ENCODE peak calls at places on chromosomes 7 and 10, in six cellular contexts. U is IMR-90, X is neuronal stem cell, M is mesenchymal stem cell, I is H1, O is mesendoderm. A is an unnamed sample.

GRCh38 chr7:83648464-83649241 is at the start of gene SEMA3E:
- DNase-seq in U (peak), X (peak), M (peak), I (no peak), O (peak), A (peak)

GRCh38 chr10:114151486-114151885 is 22.5 kb downstream of the CCDC186 start:
- DNase-seq in U (peak), X (no peak), M (peak), I (no peak), O (no peak), A (no peak)

GRCh38 chr7:149422914-149423285 is 38.0 kb downstream of the ZNF777 start:
- DNase-seq in U (no peak), X (no peak), M (no peak), I (no peak), O (no peak), A (peak)

GRCh38 chr7:100087055-100087750 is 1.6 kb upstream of the COPS6 start:
- DNase-seq in U (peak), X (no peak), M (peak), I (no peak), O (peak), A (no peak)

GRCh38 chr10:98246911-98247820 is 20.8 kb downstream of the LOXL4 start:
- DNase-seq in U (peak), X (no peak), M (peak), I (no peak), O (no peak), A (no peak)

GRCh38 chr7:158958618-158959017 is 102.3 kb downstream of the DYNC2I1 start:
- DNase-seq in U (no peak), X (no peak), M (no peak), I (no peak), O (no peak), A (no peak)

GRCh38 chr7:15007507-15007906 is 105.0 kb upstream of the DGKB start:
- DNase-seq in U (no peak), X (no peak), M (no peak), I (peak), O (peak), A (peak)

GRCh38 chr10:96250349-96250748 is 21.0 kb downstream of the BLNK start:
- DNase-seq in U (no peak), X (no peak), M (no peak), I (no peak), O (no peak), A (no peak)

GRCh38 chr7:47249361-47249760 is 332.6 kb downstream of the TNS3 start:
- DNase-seq in U (no peak), X (no peak), M (no peak), I (no peak), O (no peak), A (no peak)

GRCh38 chr10:73892314-73893080 is 18.1 kb upstream of the CAMK2G start:
- DNase-seq in U (peak), X (no peak), M (peak), I (no peak), O (no peak), A (no peak)

GRCh38 chr10:75294866-75295692 is 59.3 kb upstream of the COMTD1 start:
- DNase-seq in U (peak), X (peak), M (peak), I (no peak), O (peak), A (peak)

GRCh38 chr7:1562126-1562525 is 6.1 kb upstream of the TMEM184A start:
- DNase-seq in U (no peak), X (no peak), M (no peak), I (no peak), O (no peak), A (no peak)

GRCh38 chr7:20083781-20084180 is 133.4 kb downstream of the MACC1 start:
- DNase-seq in U (peak), X (no peak), M (peak), I (no peak), O (peak), A (no peak)

GRCh38 chr10:13956826-13957225 is 370.1 kb downstream of the PRPF18 start:
- DNase-seq in U (peak), X (no peak), M (peak), I (no peak), O (peak), A (no peak)

GRCh38 chr7:135929692-135930091 is 47.5 kb downstream of the MTPN start:
- DNase-seq in U (no peak), X (no peak), M (peak), I (no peak), O (peak), A (no peak)

GRCh38 chr7:157961731-157962457 is 625.1 kb downstream of the DNAJB6 start:
- DNase-seq in U (no peak), X (no peak), M (no peak), I (no peak), O (no peak), A (peak)

GRCh38 chr7:77995717-77996116 is 197.1 kb downstream of the PHTF2 start:
- DNase-seq in U (peak), X (no peak), M (no peak), I (no peak), O (peak), A (peak)

GRCh38 chr10:98308602-98309365 is 40.8 kb upstream of the LOXL4 start:
- DNase-seq in U (no peak), X (no peak), M (no peak), I (no peak), O (peak), A (no peak)

GRCh38 chr10:44860811-44861751 is 50.1 kb upstream of the TMEM72 start:
- DNase-seq in U (peak), X (no peak), M (peak), I (no peak), O (peak), A (no peak)

GRCh38 chr10:122267849-122268737 is 3.0 kb upstream of the BTBD16 start:
- DNase-seq in U (peak), X (peak), M (peak), I (no peak), O (peak), A (peak)

GRCh38 chr7:133940368-133940767 is 186.8 kb upstream of the LRGUK start:
- DNase-seq in U (no peak), X (no peak), M (no peak), I (no peak), O (no peak), A (no peak)

GRCh38 chr7:89623018-89623672 is 531.1 kb upstream of the STEAP1 start:
- DNase-seq in U (peak), X (peak), M (no peak), I (no peak), O (peak), A (peak)

GRCh38 chr7:65251851-65252620 is 121.6 kb upstream of the ZNF92 start:
- DNase-seq in U (peak), X (peak), M (peak), I (peak), O (peak), A (peak)

GRCh38 chr10:47253651-47254375 is 46.2 kb upstream of the GDF10 start:
- DNase-seq in U (peak), X (no peak), M (no peak), I (no peak), O (peak), A (no peak)

GRCh38 chr10:24691113-24691512 is 32.6 kb downstream of the ARHGAP21 start:
- DNase-seq in U (peak), X (no peak), M (peak), I (no peak), O (no peak), A (no peak)

GRCh38 chr10:71836594-71836970 is 14.5 kb downstream of the PSAP start:
- DNase-seq in U (no peak), X (no peak), M (no peak), I (no peak), O (no peak), A (no peak)

GRCh38 chr7:151799506-151799905 is 77.4 kb downstream of the PRKAG2 start:
- DNase-seq in U (no peak), X (no peak), M (no peak), I (no peak), O (no peak), A (no peak)

GRCh38 chr10:35004651-35005050 is 85.5 kb downstream of the CUL2 start:
- DNase-seq in U (peak), X (no peak), M (no peak), I (no peak), O (no peak), A (no peak)

GRCh38 chr10:116289652-116290051 is 16.6 kb upstream of the GFRA1 start:
- DNase-seq in U (no peak), X (no peak), M (no peak), I (no peak), O (no peak), A (no peak)

GRCh38 chr7:108565987-108566386 is 3.5 kb downstream of the THAP5 start:
- DNase-seq in U (no peak), X (no peak), M (no peak), I (no peak), O (no peak), A (no peak)

GRCh38 chr10:24383681-24384106 is 174.8 kb downstream of the KIAA1217 start:
- DNase-seq in U (peak), X (no peak), M (peak), I (peak), O (peak), A (peak)

GRCh38 chr7:40777913-40778312 is 643.1 kb downstream of the SUGCT start:
- DNase-seq in U (no peak), X (no peak), M (no peak), I (no peak), O (no peak), A (no peak)

GRCh38 chr7:75900617-75901315 is 14.2 kb upstream of the POR start:
- DNase-seq in U (no peak), X (no peak), M (no peak), I (no peak), O (no peak), A (no peak)

GRCh38 chr7:4880218-4880617 is 3.3 kb downstream of the RADIL start:
- DNase-seq in U (no peak), X (no peak), M (no peak), I (no peak), O (no peak), A (no peak)

GRCh38 chr10:42738669-42739068 is 43.9 kb upstream of the BMS1 start:
- DNase-seq in U (no peak), X (no peak), M (no peak), I (no peak), O (no peak), A (no peak)

GRCh38 chr10:79982486-79982800 is 33.5 kb upstream of the SFTPD start:
- DNase-seq in U (no peak), X (no peak), M (no peak), I (no peak), O (no peak), A (no peak)

GRCh38 chr10:49220031-49220430 is 31.8 kb upstream of the TMEM273 start:
- DNase-seq in U (peak), X (no peak), M (no peak), I (no peak), O (no peak), A (no peak)

GRCh38 chr10:91251430-91252056 is 31.1 kb downstream of the PCGF5 start:
- DNase-seq in U (peak), X (peak), M (peak), I (no peak), O (peak), A (no peak)

GRCh38 chr7:144842377-144842851 is 6.6 kb upstream of the TPK1 start:
- DNase-seq in U (no peak), X (no peak), M (peak), I (no peak), O (peak), A (no peak)

GRCh38 chr7:69962077-69962855 is 364.0 kb downstream of the AUTS2 start:
- DNase-seq in U (no peak), X (no peak), M (peak), I (no peak), O (no peak), A (no peak)

GRCh38 chr7:69967152-69967591 is 368.9 kb downstream of the AUTS2 start:
- DNase-seq in U (no peak), X (no peak), M (no peak), I (no peak), O (peak), A (peak)

GRCh38 chr7:69961396-69961795 is 363.1 kb downstream of the AUTS2 start:
- DNase-seq in U (no peak), X (no peak), M (no peak), I (no peak), O (no peak), A (no peak)

GRCh38 chr7:69962856-69963149 is 364.5 kb downstream of the AUTS2 start:
- DNase-seq in U (no peak), X (no peak), M (no peak), I (no peak), O (no peak), A (no peak)

DNA sequence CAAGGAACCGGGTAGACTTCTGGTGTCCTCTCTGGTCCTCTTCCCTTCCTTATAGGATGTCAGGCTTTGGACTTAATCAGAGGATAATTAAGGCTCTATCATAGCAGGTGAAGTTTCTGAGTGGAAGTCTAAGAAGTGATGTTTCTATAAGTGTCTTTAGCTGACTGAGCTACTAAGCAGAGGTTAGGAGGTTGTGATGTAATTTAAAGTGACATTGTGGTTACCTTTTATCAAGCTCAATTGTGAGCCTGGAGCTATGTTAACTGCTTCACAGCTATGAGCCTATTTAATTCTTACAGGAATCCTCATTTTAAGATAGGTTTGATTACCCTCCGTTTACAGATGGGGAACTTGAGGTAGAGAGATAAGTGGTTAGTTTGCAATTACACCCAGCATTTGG is 365.1 kb downstream of the AUTS2 start:
- DNase-seq in U (no peak), X (no peak), M (no peak), I (no peak), O (peak), A (no peak)
- H3K23ac ChIP-seq in U (no peak), X (no peak), M (no peak), I (no peak), O (no peak), A (no peak)

GRCh38 chr7:106588576-106589494 is 72.1 kb downstream of the CCDC71L start:
- DNase-seq in U (no peak), X (no peak), M (no peak), I (no peak), O (peak), A (no peak)
- H4K8ac ChIP-seq in U (no peak), X (no peak), M (no peak), I (no peak), O (no peak), A (no peak)

GRCh38 chr10:18438356-18439126 is 212.8 kb downstream of the NSUN6 start:
- DNase-seq in U (no peak), X (no peak), M (no peak), I (no peak), O (no peak), A (no peak)
- H3K23ac ChIP-seq in U (no peak), X (no peak), M (no peak), I (no peak), O (no peak), A (no peak)

GRCh38 chr7:91880016-91880412 is 488 bp downstream of the MTERF1 start:
- DNase-seq in U (no peak), X (no peak), M (no peak), I (no peak), O (no peak), A (no peak)
- H4K8ac ChIP-seq in U (peak), X (no peak), M (peak), I (no peak), O (no peak), A (peak)

DNA sequence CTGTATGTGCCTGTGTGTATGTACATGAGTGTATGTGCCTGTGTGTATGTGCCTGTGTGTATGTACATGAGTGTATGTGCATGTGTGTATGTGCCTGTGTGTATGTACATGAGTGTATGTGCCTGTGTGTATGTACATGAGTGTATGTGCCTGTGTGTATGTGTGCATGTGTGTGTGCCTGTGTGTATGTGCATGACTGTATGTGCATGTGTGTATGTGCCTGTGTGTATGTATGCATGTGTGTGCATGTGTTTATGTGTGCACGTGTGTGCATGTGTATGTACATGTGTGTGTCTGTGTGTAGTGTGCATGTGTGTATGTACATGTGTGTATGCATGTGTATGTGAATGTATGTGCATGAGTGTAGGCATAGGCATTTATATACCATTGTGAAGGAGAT is 274.8 kb downstream of the ADARB2 start:
- DNase-seq in U (no peak), X (no peak), M (no peak), I (no peak), O (no peak), A (no peak)
- H3K23ac ChIP-seq in U (no peak), X (peak), M (no peak), I (no peak), O (no peak), A (no peak)

DNA sequence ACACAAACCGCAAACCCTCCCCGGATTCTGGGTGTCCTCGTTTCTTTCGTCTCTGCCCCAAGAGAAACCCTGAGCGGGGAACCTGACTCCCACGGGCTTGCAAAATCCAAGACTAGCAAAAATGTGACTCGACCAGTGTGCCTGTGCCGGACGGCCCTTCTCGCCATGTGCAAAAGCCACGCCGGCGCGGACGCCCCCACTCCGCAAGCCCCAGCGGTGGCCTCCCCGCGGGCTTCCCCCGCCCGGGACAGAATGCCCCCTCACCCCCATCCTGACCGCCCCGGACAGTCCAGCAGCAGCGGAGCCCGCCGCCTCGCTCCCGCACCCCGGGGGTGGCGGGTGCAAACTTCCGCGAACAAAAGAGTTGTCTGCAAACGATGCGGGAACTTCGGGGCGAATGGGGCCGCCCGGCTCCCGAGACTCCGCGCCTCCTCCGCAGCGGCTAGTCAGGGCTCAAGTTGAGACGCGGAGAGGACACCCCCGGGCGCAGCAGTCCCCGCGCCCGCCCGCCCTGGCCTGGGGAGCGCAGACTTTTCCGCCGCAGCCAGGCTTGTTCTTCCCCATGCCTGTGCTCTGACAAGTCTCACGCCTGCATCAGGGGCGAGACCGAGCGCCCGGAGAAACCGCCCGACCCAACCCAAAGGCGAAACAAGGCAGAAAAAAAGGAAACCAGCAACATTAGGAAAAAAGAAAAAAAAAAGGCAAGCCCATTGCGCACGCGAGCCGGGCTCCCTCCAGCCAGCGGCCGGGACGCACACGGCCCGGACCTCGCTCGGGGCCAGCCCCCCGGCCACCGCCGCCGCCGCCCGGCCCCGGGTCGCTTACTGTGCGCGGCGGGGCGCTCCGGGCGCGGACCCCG is 761 bp downstream of the FAM53B start:
- DNase-seq in U (no peak), X (peak), M (peak), I (no peak), O (peak), A (no peak)
- H4K8ac ChIP-seq in U (no peak), X (no peak), M (no peak), I (peak), O (no peak), A (no peak)

GRCh38 chr7:143227806-143228205 is 6.0 kb downstream of the TAS2R40 start:
- DNase-seq in U (no peak), X (no peak), M (no peak), I (no peak), O (peak), A (no peak)

GRCh38 chr7:143225047-143225446 is 3.2 kb downstream of the TAS2R40 start:
- DNase-seq in U (no peak), X (no peak), M (no peak), I (no peak), O (no peak), A (no peak)

GRCh38 chr7:143236408-143236990 is 14.7 kb downstream of the TAS2R40 start:
- DNase-seq in U (no peak), X (no peak), M (no peak), I (no peak), O (no peak), A (no peak)

GRCh38 chr7:143229054-143229790 is 7.4 kb downstream of the TAS2R40 start:
- DNase-seq in U (no peak), X (no peak), M (no peak), I (no peak), O (peak), A (peak)

GRCh38 chr7:143230602-143231457 is 9.0 kb downstream of the TAS2R40 start:
- DNase-seq in U (no peak), X (no peak), M (no peak), I (no peak), O (no peak), A (no peak)
- H3K23ac ChIP-seq in U (no peak), X (peak), M (no peak), I (no peak), O (no peak), A (no peak)

GRCh38 chr10:55750458-55750857 is 610.6 kb downstream of the ZWINT start:
- DNase-seq in U (no peak), X (no peak), M (no peak), I (no peak), O (no peak), A (no peak)

GRCh38 chr10:55742487-55742886 is 618.6 kb downstream of the ZWINT start:
- DNase-seq in U (no peak), X (no peak), M (no peak), I (no peak), O (no peak), A (no peak)

GRCh38 chr10:55746002-55746401 is 615.1 kb downstream of the ZWINT start:
- DNase-seq in U (no peak), X (no peak), M (no peak), I (no peak), O (no peak), A (no peak)

DNA sequence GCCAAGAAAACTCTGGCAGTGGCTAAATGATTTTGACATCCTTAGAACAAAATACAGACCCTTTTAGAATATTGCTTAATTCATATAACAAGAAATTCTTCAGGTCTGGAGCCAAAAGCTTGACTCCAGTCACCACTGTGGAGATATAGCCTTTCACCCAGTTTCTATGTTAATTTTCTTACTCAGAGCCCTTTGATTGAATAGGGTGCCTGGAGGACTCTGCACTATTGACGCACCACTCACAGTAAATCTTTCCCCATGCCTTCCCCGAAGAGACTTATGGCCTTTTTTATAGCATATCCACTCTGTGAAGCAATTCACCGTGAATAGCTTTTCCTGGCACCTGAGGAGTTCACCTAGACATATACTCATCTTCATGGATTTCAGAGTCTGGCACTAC is 613.8 kb downstream of the ZWINT start:
- DNase-seq in U (no peak), X (no peak), M (no peak), I (no peak), O (no peak), A (no peak)
- H4K8ac ChIP-seq in U (no peak), X (no peak), M (no peak), I (no peak), O (no peak), A (no peak)

A was measured in H9.